ENCODE peak calls at places on chromosomes 3 and 15, in six cellular contexts. J is body of pancreas, Q is mucosa of gallbladder, C is nucleus accumbens, A is esophagus muscularis mucosa, B is GM04503. U is an unnamed sample.

GRCh38 chr3:181265750-181266333 is 276.3 kb upstream of the DNAJC19 start:
- DNase-seq in J (no peak), Q (no peak), C (no peak), A (no peak), B (no peak), U (no peak)

GRCh38 chr3:126572343-126572742 is 13.6 kb upstream of the C3orf22 start:
- DNase-seq in J (no peak), Q (no peak), C (no peak), A (no peak), B (no peak), U (no peak)

GRCh38 chr3:123618768-123619484 is 34.1 kb upstream of the HACD2 start:
- DNase-seq in J (peak; percentile 72), Q (peak; percentile 71), C (no peak), A (no peak), B (peak; percentile 31), U (peak; percentile 23)

GRCh38 chr15:64634576-64635485 is 140.6 kb downstream of the RBPMS2 start:
- DNase-seq in J (peak; percentile 18), Q (no peak), C (no peak), A (no peak), B (no peak), U (no peak)

GRCh38 chr3:39501982-39502837 is 34.7 kb downstream of the MOBP start:
- DNase-seq in J (no peak), Q (no peak), C (no peak), A (no peak), B (no peak), U (no peak)

GRCh38 chr3:109023656-109024254 is 70.1 kb upstream of the GUCA1C start:
- DNase-seq in J (peak; percentile 60), Q (peak; percentile 34), C (no peak), A (no peak), B (no peak), U (peak; percentile 0)

GRCh38 chr15:96041982-96042733 is 288.3 kb upstream of the NR2F2 start:
- DNase-seq in J (no peak), Q (no peak), C (no peak), A (no peak), B (no peak), U (no peak)

GRCh38 chr3:190853464-190853863 is 9.0 kb downstream of the GMNC start:
- DNase-seq in J (no peak), Q (no peak), C (no peak), A (no peak), B (no peak), U (no peak)

GRCh38 chr3:48507256-48508061 is 3.5 kb upstream of the SHISA5 start:
- DNase-seq in J (peak; percentile 71), Q (peak; percentile 61), C (no peak), A (no peak), B (peak; percentile 10), U (no peak)

GRCh38 chr3:129061888-129062834 is 1.6 kb downstream of the GP9 start:
- DNase-seq in J (no peak), Q (no peak), C (no peak), A (no peak), B (no peak), U (no peak)

GRCh38 chr3:123552095-123552714 is 32.6 kb downstream of the HACD2 start:
- DNase-seq in J (no peak), Q (no peak), C (no peak), A (no peak), B (no peak), U (no peak)

GRCh38 chr3:37400945-37401344 is 226.6 kb upstream of the LRRFIP2 start:
- DNase-seq in J (no peak), Q (no peak), C (no peak), A (no peak), B (no peak), U (no peak)

GRCh38 chr3:111872948-111873347 is 13.9 kb downstream of the PHLDB2 start:
- DNase-seq in J (no peak), Q (no peak), C (no peak), A (no peak), B (no peak), U (no peak)

GRCh38 chr15:52256366-52256765 is 39.2 kb downstream of the MYO5C start:
- DNase-seq in J (peak; percentile 75), Q (peak; percentile 81), C (no peak), A (peak; percentile 96), B (no peak), U (peak; percentile 43)

GRCh38 chr3:103295974-103296570 is 861.3 kb downstream of the ZPLD1 start:
- DNase-seq in J (no peak), Q (no peak), C (no peak), A (no peak), B (no peak), U (no peak)

GRCh38 chr3:156513619-156514018 is 41.3 kb downstream of the SSR3 start:
- DNase-seq in J (no peak), Q (no peak), C (no peak), A (no peak), B (no peak), U (no peak)

GRCh38 chr3:174156200-174156599 is 702.9 kb upstream of the NAALADL2 start:
- DNase-seq in J (no peak), Q (no peak), C (no peak), A (no peak), B (no peak), U (no peak)

GRCh38 chr3:190003730-190004129 is 117.0 kb downstream of the P3H2 start:
- DNase-seq in J (peak; percentile 6), Q (no peak), C (no peak), A (no peak), B (peak; percentile 61), U (no peak)

GRCh38 chr3:45546636-45547201 is 47.8 kb upstream of the LIMD1 start:
- DNase-seq in J (peak; percentile 18), Q (no peak), C (no peak), A (no peak), B (no peak), U (no peak)

GRCh38 chr3:44252332-44252731 is 10.6 kb downstream of the TOPAZ1 start:
- DNase-seq in J (no peak), Q (no peak), C (no peak), A (no peak), B (no peak), U (no peak)